ENCODE peak calls at places on chromosomes 5 and 9, in five cellular contexts. Q is tibial artery, E is HepG2, S is testis, W is tibial nerve. M is an unnamed sample. For H3K36me3, the result is how much of the 10 kb centered on the place peaks cover.

GRCh38 chr5:139043127-139043905 is 154.9 kb downstream of the SIL1 start:
- DNase-seq in S (no peak), W (no peak), Q (no peak), E (no peak), M (no peak)

GRCh38 chr5:149633671-149634350 is 52.5 kb downstream of the ARHGEF37 start:
- DNase-seq in W (no peak), Q (no peak), S (no peak), E (no peak), M (no peak)

GRCh38 chr5:52727568-52727967 is 60.1 kb upstream of the ITGA1 start:
- DNase-seq in E (no peak), W (no peak), Q (peak), S (no peak), M (no peak)

GRCh38 chr5:1470762-1471211 is 25.5 kb upstream of the SLC6A3 start:
- DNase-seq in W (no peak), Q (no peak), E (peak), S (no peak), M (no peak)

GRCh38 chr9:3343671-3344070 is 182.1 kb downstream of the RFX3 start:
- DNase-seq in W (no peak), Q (no peak), E (peak), S (no peak), M (no peak)

GRCh38 chr5:102324714-102325113 is 28.6 kb upstream of the SLCO4C1 start:
- DNase-seq in E (no peak), W (no peak), S (no peak), Q (no peak), M (no peak)

GRCh38 chr9:109244179-109245132 is 76.4 kb downstream of the EPB41L4B start:
- DNase-seq in E (peak), W (peak), Q (peak), S (peak), M (peak)

GRCh38 chr9:91157891-91158660 is 203.6 kb downstream of the AUH start:
- DNase-seq in S (no peak), W (no peak), Q (no peak), E (no peak), M (no peak)

GRCh38 chr5:172973127-172973916 is 10.2 kb upstream of the ATP6V0E1 start:
- DNase-seq in S (no peak), W (no peak), Q (no peak), E (no peak), M (no peak)

GRCh38 chr5:72137826-72138409 is 30.6 kb downstream of the MAP1B start:
- DNase-seq in Q (no peak), E (peak), W (no peak), S (no peak), M (no peak)

GRCh38 chr9:91837982-91838731 is 111.9 kb downstream of the ROR2 start:
- DNase-seq in Q (peak), E (no peak), S (no peak), W (no peak), M (no peak)

GRCh38 chr5:38783011-38783551 is 62.7 kb upstream of the OSMR start:
- DNase-seq in S (no peak), W (peak), E (peak), Q (peak), M (no peak)

GRCh38 chr5:1282139-1282992 is 12.5 kb downstream of the TERT start:
- DNase-seq in S (no peak), E (no peak), Q (no peak), W (no peak), M (no peak)

GRCh38 chr9:129005336-129005997 is 22.7 kb downstream of the SH3GLB2 start:
- DNase-seq in S (no peak), Q (no peak), W (no peak), E (no peak), M (no peak)
- H3K36me3 ChIP-seq in S (under half), Q (half or more), W (half or more), E (under half), M (under half)

GRCh38 chr9:134328341-134328840 is 2.1 kb downstream of the RXRA start:
- DNase-seq in E (peak), W (no peak), S (no peak), Q (no peak), M (peak)

GRCh38 chr9:134329576-134329855 is 3.3 kb downstream of the RXRA start:
- DNase-seq in E (no peak), W (no peak), Q (no peak), S (no peak), M (no peak)

GRCh38 chr9:134329886-134330285 is 3.6 kb downstream of the RXRA start:
- DNase-seq in E (no peak), W (no peak), S (no peak), Q (no peak), M (no peak)

GRCh38 chr9:134327671-134328231 is 1.5 kb downstream of the RXRA start:
- DNase-seq in S (no peak), E (no peak), Q (no peak), W (no peak), M (no peak)

GRCh38 chr9:134328841-134329575 is 2.8 kb downstream of the RXRA start:
- DNase-seq in W (peak), Q (peak), E (peak), S (peak), M (peak)
- TF ChIP-seq CTCF in W (peak), Q (no peak), E (peak), S (peak), M (no peak)

GRCh38 chr5:123391009-123391408 is 32.2 kb downstream of the CEP120 start:
- DNase-seq in E (no peak), S (no peak), Q (no peak), W (no peak), M (no peak)
- H3K36me3 ChIP-seq in E (under half), S (under half), Q (half or more), W (half or more), M (under half)

DNA sequence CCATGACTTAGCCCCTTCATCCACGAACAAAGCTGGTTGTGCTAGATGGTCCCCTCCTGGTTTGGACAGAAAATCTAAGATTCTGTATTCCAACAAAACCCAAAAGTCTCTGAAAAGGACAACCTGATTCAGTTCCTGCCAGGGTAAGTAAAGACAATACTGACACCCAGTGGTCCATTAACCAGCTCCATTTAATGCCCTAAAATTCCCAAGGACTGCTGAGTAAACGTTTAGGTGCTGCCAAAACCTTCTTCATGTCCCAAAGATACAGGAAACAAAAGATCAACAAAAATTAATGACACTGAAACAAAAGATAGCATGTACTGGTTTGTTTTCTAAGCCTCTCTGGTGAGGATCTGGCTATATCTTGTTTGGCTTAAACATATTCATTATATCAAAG is 25.3 kb upstream of the PPP1R2B start:
- DNase-seq in W (no peak), Q (no peak), E (peak), S (peak), M (peak)
- TF ChIP-seq CTCF in W (peak), Q (peak), E (peak), S (peak), M (peak)

GRCh38 chr5:96433066-96433447 is at the start of gene PCSK1:
- DNase-seq in S (no peak), E (no peak), Q (no peak), W (no peak), M (peak)

GRCh38 chr5:96434201-96434645 is 1.2 kb upstream of the PCSK1 start:
- DNase-seq in E (peak), Q (peak), W (peak), S (peak), M (peak)

GRCh38 chr5:96431376-96432244 is 1.4 kb downstream of the PCSK1 start:
- DNase-seq in Q (peak), E (no peak), S (no peak), W (no peak), M (peak)

GRCh38 chr5:96427823-96428222 is 5.2 kb downstream of the PCSK1 start:
- DNase-seq in E (no peak), Q (no peak), S (no peak), W (no peak), M (peak)

GRCh38 chr5:96432245-96433065 is 593 bp downstream of the PCSK1 start:
- DNase-seq in W (no peak), Q (no peak), E (no peak), S (no peak), M (peak)
- H3K36me3 ChIP-seq in W (under half), Q (under half), E (under half), S (under half), M (under half)

DNA sequence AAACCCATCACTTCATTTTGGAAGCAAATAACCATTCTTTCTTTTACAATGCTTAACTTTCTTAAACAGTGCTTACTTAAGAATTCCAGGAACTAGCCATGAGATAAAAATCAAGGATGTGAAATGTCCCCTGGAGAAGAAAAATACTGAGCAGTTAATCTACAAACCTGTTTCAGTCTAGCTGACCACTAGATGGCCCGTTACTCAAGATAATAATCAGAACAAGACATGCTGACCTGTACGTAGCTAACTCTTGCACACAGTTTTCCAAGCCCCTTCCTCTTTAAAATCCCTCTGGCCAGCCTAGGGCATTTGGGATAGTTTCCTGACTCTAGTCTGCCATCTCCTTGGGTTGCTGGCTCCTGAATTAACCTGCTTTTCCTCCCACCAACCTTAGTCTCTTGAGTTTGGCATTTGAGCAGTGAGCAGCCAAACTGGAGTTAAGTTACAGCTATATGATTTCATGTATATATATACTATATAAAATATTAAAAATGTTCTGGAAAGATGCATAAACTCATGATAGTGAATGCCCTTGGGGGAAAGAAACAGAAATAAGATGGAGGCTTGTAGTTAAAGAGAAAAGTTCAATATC is 59.3 kb upstream of the TRAF1 start:
- DNase-seq in E (peak), S (no peak), W (peak), Q (no peak), M (peak)
- TF ChIP-seq CTCF in E (peak), S (peak), W (peak), Q (peak), M (peak)